ENCODE peak calls at places on chromosome 16, in nine cellular contexts. O, E, Z, I, Q, H, T, R and B are unnamed samples.

GRCh38 chr16:75566889-75567255 is 693 bp downstream of the GABARAPL2 start:
- DNase-seq in O (peak), E (peak), Z (no peak), I (no peak), Q (no peak), H (no peak), T (no peak), R (no peak), B (peak)

GRCh38 chr16:72876221-72876620 is 171.7 kb downstream of the ZFHX3 start:
- DNase-seq in O (no peak), E (no peak), Z (peak), I (no peak), Q (no peak), H (peak), T (peak), R (peak), B (no peak)

GRCh38 chr16:87628940-87629339 is 26.6 kb downstream of the JPH3 start:
- DNase-seq in O (no peak), E (no peak), Z (no peak), I (no peak), Q (no peak), H (peak), T (no peak), R (peak), B (no peak)

GRCh38 chr16:4487955-4488481 is 11.8 kb downstream of the HMOX2 start:
- DNase-seq in O (no peak), E (no peak), Z (no peak), I (no peak), Q (no peak), H (no peak), T (no peak), R (peak), B (no peak)

GRCh38 chr16:27851586-27851985 is 211.9 kb downstream of the GSG1L start:
- DNase-seq in O (peak), E (no peak), Z (no peak), I (no peak), Q (no peak), H (no peak), T (no peak), R (no peak), B (no peak)

GRCh38 chr16:52293209-52293608 is 253.7 kb downstream of the TOX3 start:
- DNase-seq in O (no peak), E (no peak), Z (no peak), I (no peak), Q (no peak), H (no peak), T (no peak), R (no peak), B (no peak)

GRCh38 chr16:53745126-53745525 is 41.2 kb downstream of the FTO start:
- DNase-seq in O (no peak), E (no peak), Z (no peak), I (no peak), Q (no peak), H (peak), T (no peak), R (no peak), B (no peak)

GRCh38 chr16:72974142-72974769 is 73.7 kb downstream of the ZFHX3 start:
- DNase-seq in O (no peak), E (no peak), Z (no peak), I (no peak), Q (no peak), H (no peak), T (no peak), R (no peak), B (no peak)

GRCh38 chr16:73058221-73058615 is 10.3 kb upstream of the ZFHX3 start:
- DNase-seq in O (peak), E (no peak), Z (no peak), I (no peak), Q (peak), H (no peak), T (peak), R (no peak), B (no peak)

GRCh38 chr16:71540-72341 is 690 bp downstream of the RHBDF1 start:
- DNase-seq in O (peak), E (no peak), Z (no peak), I (no peak), Q (peak), H (peak), T (peak), R (peak), B (peak)

GRCh38 chr16:3112058-3112880 is at the start of gene ZNF205:
- DNase-seq in O (peak), E (no peak), Z (no peak), I (peak), Q (peak), H (peak), T (peak), R (peak), B (peak)

GRCh38 chr16:47779201-47780016 is 318.3 kb downstream of the PHKB start:
- DNase-seq in O (no peak), E (no peak), Z (no peak), I (no peak), Q (no peak), H (no peak), T (no peak), R (peak), B (peak)

GRCh38 chr16:66604376-66605176 is at the start of gene CMTM3:
- DNase-seq in O (peak), E (peak), Z (no peak), I (no peak), Q (peak), H (no peak), T (peak), R (peak), B (peak)

GRCh38 chr16:89256651-89257254 is 39.2 kb downstream of the ZNF778 start:
- DNase-seq in O (peak), E (peak), Z (no peak), I (no peak), Q (peak), H (no peak), T (no peak), R (peak), B (no peak)

GRCh38 chr16:80477838-80478237 is 63.0 kb upstream of the DYNLRB2 start:
- DNase-seq in O (no peak), E (no peak), Z (no peak), I (no peak), Q (no peak), H (no peak), T (no peak), R (no peak), B (no peak)

GRCh38 chr16:80480664-80481063 is 60.1 kb upstream of the DYNLRB2 start:
- DNase-seq in O (no peak), E (no peak), Z (no peak), I (no peak), Q (no peak), H (no peak), T (no peak), R (no peak), B (no peak)
- H3K27ac ChIP-seq in O (no peak), E (no peak), Z (no peak), I (no peak), Q (no peak), H (no peak), T (no peak), R (no peak), B (no peak)

DNA sequence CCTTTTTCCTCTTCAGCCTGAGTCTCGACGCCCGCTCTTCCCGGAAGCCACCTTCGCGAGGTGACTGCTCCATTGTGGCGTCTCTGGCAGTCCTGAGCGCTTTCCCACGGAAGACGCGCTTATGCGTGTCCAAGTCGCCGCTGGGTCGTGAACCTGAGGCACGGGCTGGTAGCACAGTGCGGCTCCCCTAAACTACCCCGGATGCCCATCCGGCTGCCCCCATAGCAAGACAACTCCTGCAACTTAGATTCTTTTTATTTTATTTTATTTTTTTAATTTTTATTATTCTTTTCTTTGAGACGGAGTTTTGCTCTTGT is 2.1 kb upstream of the ESRP2 start:
- DNase-seq in O (no peak), E (no peak), Z (no peak), I (no peak), Q (no peak), H (no peak), T (no peak), R (no peak), B (no peak)
- H3K27ac ChIP-seq in O (peak), E (peak), Z (peak), I (peak), Q (peak), H (peak), T (peak), R (peak), B (peak)

GRCh38 chr16:84830765-84831384 is 11.1 kb downstream of the CRISPLD2 start:
- DNase-seq in O (no peak), E (no peak), Z (no peak), I (no peak), Q (no peak), H (no peak), T (no peak), R (no peak), B (no peak)
- H3K27ac ChIP-seq in O (no peak), E (no peak), Z (peak), I (no peak), Q (no peak), H (no peak), T (no peak), R (peak), B (peak)

DNA sequence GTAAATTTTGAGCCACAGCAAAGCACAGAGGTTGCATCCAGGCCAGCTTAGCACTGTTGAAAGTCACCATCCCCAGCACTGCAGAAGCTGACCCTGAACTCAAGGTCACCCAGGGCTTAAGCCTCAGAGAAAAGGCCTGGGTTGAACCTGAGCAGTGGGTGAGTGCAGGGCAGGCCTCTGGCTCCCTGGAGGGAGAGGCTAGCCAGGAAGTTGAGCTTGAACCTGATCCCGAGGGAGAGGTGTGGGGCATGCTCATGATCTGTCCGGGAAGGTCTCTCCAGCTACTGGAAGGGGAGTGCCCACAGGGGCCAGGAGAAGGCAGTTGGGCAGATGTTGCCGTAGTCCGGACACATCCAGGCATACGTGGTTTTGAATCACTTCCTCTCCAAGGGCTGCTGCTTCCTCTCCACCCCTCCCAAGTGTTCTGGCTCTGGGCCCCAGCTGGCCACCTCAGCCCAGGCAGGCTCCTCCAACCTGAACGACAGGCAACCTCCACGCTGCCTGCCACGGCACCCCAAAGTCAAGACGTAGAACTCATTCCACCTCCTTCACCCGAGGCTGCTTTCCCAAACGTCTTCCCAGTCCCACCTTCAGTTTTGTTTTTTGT is 18.4 kb downstream of the CARHSP1 start:
- DNase-seq in O (no peak), E (no peak), Z (no peak), I (no peak), Q (peak), H (no peak), T (peak), R (peak), B (no peak)
- H3K27ac ChIP-seq in O (no peak), E (no peak), Z (peak), I (no peak), Q (peak), H (no peak), T (peak), R (peak), B (no peak)

DNA sequence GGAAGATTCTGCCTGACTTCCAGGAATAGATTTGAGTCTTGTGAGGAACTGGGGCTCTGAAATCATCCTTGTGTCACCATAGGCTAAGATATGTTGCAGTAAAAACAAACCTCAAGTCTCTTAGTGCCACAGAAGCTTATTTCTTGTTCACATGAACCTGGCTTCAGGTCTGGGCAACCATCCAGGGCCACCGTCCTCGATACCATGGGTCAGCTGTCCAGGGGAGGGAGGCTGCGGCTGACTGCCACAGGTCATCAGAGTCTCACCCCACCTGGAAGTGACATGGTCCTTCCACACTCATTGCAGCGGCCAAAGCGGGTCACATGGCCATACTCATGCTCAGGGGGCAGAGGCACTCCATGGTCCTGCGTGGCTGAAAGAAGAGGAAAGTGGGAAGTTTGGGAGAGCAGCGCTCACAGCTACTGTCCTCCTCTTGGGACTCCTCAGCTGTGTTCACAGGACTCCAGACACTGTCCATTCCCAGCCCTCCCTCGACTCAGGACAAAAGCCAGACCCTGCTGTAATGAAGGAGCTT is 284.5 kb downstream of the CBLN1 start:
- DNase-seq in O (no peak), E (no peak), Z (no peak), I (no peak), Q (no peak), H (no peak), T (no peak), R (no peak), B (no peak)
- H3K27ac ChIP-seq in O (no peak), E (no peak), Z (no peak), I (no peak), Q (no peak), H (no peak), T (no peak), R (no peak), B (no peak)

DNA sequence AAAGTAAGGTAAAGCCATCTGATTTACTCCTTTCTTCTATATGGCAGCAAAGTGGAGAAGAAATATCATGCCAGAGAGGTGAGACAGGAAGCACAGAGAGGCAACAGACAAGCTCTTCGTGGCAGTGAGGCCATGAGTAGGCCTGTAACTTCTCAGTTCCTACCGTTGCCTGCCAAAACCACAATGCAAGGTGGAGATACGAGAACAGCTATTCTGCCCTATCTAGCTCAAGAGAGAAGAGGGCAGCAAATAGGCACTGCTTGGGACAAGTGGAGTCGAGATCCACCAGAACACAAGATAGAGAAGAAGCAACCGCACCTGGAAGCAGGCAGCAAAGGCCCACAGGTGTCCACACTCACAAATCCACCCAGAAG is 24.8 kb downstream of the RANBP10 start:
- DNase-seq in O (no peak), E (no peak), Z (no peak), I (no peak), Q (no peak), H (no peak), T (no peak), R (no peak), B (no peak)
- H3K27ac ChIP-seq in O (no peak), E (peak), Z (no peak), I (no peak), Q (no peak), H (no peak), T (no peak), R (no peak), B (no peak)